ENCODE peak calls at places on chromosome 11, in nine cellular contexts. One of them, this sample, is unnamed.

GRCh38 chr11:74681686-74682651 is 49.3 kb downstream of the CHRDL2 start:
- DNase-seq in T follicular helper cell: no peak
- DNase-seq in NCI-H1694 treated with DMSO at 0.1 percent for 48 hours: no peak
- DNase-seq in iris pigment epithelial cell: no peak
- DNase-seq in AG10803: no peak
- DNase-seq in GM12891: no peak
- DNase-seq in HFF-Myc: no peak
- DNase-seq in CD8-positive, alpha-beta memory T cell: no peak
- DNase-seq in body of pancreas: peak; percentile 83
- DNase-seq in this sample: no peak

GRCh38 chr11:46391578-46392420 is at the start of gene CHRM4:
- DNase-seq in T follicular helper cell: no peak
- DNase-seq in NCI-H1694 treated with DMSO at 0.1 percent for 48 hours: no peak
- DNase-seq in iris pigment epithelial cell: peak; percentile 47
- DNase-seq in AG10803: no peak
- DNase-seq in GM12891: no peak
- DNase-seq in HFF-Myc: no peak
- DNase-seq in CD8-positive, alpha-beta memory T cell: no peak
- DNase-seq in body of pancreas: no peak
- DNase-seq in this sample: peak; percentile 86

GRCh38 chr11:2825886-2826678 is 59.5 kb downstream of the CDKN1C start:
- DNase-seq in T follicular helper cell: no peak
- DNase-seq in NCI-H1694 treated with DMSO at 0.1 percent for 48 hours: no peak
- DNase-seq in iris pigment epithelial cell: peak; percentile 98
- DNase-seq in AG10803: peak; percentile 99
- DNase-seq in GM12891: no peak
- DNase-seq in HFF-Myc: peak; percentile 45
- DNase-seq in CD8-positive, alpha-beta memory T cell: no peak
- DNase-seq in body of pancreas: peak; percentile 73
- DNase-seq in this sample: peak; percentile 96

GRCh38 chr11:36258730-36259360 is 30.4 kb downstream of the COMMD9 start:
- DNase-seq in T follicular helper cell: no peak
- DNase-seq in NCI-H1694 treated with DMSO at 0.1 percent for 48 hours: peak; percentile 84
- DNase-seq in iris pigment epithelial cell: peak; percentile 86
- DNase-seq in AG10803: peak; percentile 81
- DNase-seq in GM12891: peak; percentile 22
- DNase-seq in HFF-Myc: peak; percentile 33
- DNase-seq in CD8-positive, alpha-beta memory T cell: no peak
- DNase-seq in body of pancreas: peak; percentile 57
- DNase-seq in this sample: peak; percentile 73

GRCh38 chr11:63791495-63792167 is 21.6 kb upstream of the SPINDOC start:
- DNase-seq in T follicular helper cell: no peak
- DNase-seq in NCI-H1694 treated with DMSO at 0.1 percent for 48 hours: no peak
- DNase-seq in iris pigment epithelial cell: no peak
- DNase-seq in AG10803: no peak
- DNase-seq in GM12891: no peak
- DNase-seq in HFF-Myc: no peak
- DNase-seq in CD8-positive, alpha-beta memory T cell: no peak
- DNase-seq in body of pancreas: no peak
- DNase-seq in this sample: no peak

GRCh38 chr11:59801160-59801706 is 9.3 kb downstream of the MRPL16 start:
- DNase-seq in T follicular helper cell: no peak
- DNase-seq in NCI-H1694 treated with DMSO at 0.1 percent for 48 hours: no peak
- DNase-seq in iris pigment epithelial cell: no peak
- DNase-seq in AG10803: no peak
- DNase-seq in GM12891: no peak
- DNase-seq in HFF-Myc: no peak
- DNase-seq in CD8-positive, alpha-beta memory T cell: no peak
- DNase-seq in body of pancreas: no peak
- DNase-seq in this sample: no peak

GRCh38 chr11:1435820-1436467 is 46.2 kb downstream of the BRSK2 start:
- DNase-seq in T follicular helper cell: no peak
- DNase-seq in NCI-H1694 treated with DMSO at 0.1 percent for 48 hours: no peak
- DNase-seq in iris pigment epithelial cell: no peak
- DNase-seq in AG10803: no peak
- DNase-seq in GM12891: peak; percentile 76
- DNase-seq in HFF-Myc: no peak
- DNase-seq in CD8-positive, alpha-beta memory T cell: no peak
- DNase-seq in body of pancreas: no peak
- DNase-seq in this sample: no peak

GRCh38 chr11:93525601-93526000 is 17.6 kb downstream of the SMCO4 start:
- DNase-seq in T follicular helper cell: no peak
- DNase-seq in NCI-H1694 treated with DMSO at 0.1 percent for 48 hours: no peak
- DNase-seq in iris pigment epithelial cell: peak; percentile 61
- DNase-seq in AG10803: peak; percentile 51
- DNase-seq in GM12891: no peak
- DNase-seq in HFF-Myc: no peak
- DNase-seq in CD8-positive, alpha-beta memory T cell: no peak
- DNase-seq in body of pancreas: no peak
- DNase-seq in this sample: no peak

GRCh38 chr11:111826322-111826950 is 44.9 kb downstream of the ALG9 start:
- DNase-seq in T follicular helper cell: no peak
- DNase-seq in NCI-H1694 treated with DMSO at 0.1 percent for 48 hours: no peak
- DNase-seq in iris pigment epithelial cell: no peak
- DNase-seq in AG10803: no peak
- DNase-seq in GM12891: no peak
- DNase-seq in HFF-Myc: no peak
- DNase-seq in CD8-positive, alpha-beta memory T cell: no peak
- DNase-seq in body of pancreas: no peak
- DNase-seq in this sample: no peak

GRCh38 chr11:44319552-44320288 is 9.8 kb upstream of the ALX4 start:
- DNase-seq in T follicular helper cell: no peak
- DNase-seq in NCI-H1694 treated with DMSO at 0.1 percent for 48 hours: no peak
- DNase-seq in iris pigment epithelial cell: no peak
- DNase-seq in AG10803: no peak
- DNase-seq in GM12891: no peak
- DNase-seq in HFF-Myc: no peak
- DNase-seq in CD8-positive, alpha-beta memory T cell: no peak
- DNase-seq in body of pancreas: no peak
- DNase-seq in this sample: no peak

GRCh38 chr11:113045146-113045545 is 83.9 kb downstream of the NCAM1 start:
- DNase-seq in T follicular helper cell: no peak
- DNase-seq in NCI-H1694 treated with DMSO at 0.1 percent for 48 hours: no peak
- DNase-seq in iris pigment epithelial cell: no peak
- DNase-seq in AG10803: no peak
- DNase-seq in GM12891: no peak
- DNase-seq in HFF-Myc: no peak
- DNase-seq in CD8-positive, alpha-beta memory T cell: no peak
- DNase-seq in body of pancreas: no peak
- DNase-seq in this sample: no peak

GRCh38 chr11:134377876-134378275 is 34.2 kb downstream of the B3GAT1 start:
- DNase-seq in T follicular helper cell: no peak
- DNase-seq in NCI-H1694 treated with DMSO at 0.1 percent for 48 hours: no peak
- DNase-seq in iris pigment epithelial cell: no peak
- DNase-seq in AG10803: no peak
- DNase-seq in GM12891: no peak
- DNase-seq in HFF-Myc: no peak
- DNase-seq in CD8-positive, alpha-beta memory T cell: no peak
- DNase-seq in body of pancreas: no peak
- DNase-seq in this sample: no peak

GRCh38 chr11:65262381-65262680 is 569 bp downstream of the POLA2 start:
- DNase-seq in T follicular helper cell: peak; percentile 16
- DNase-seq in NCI-H1694 treated with DMSO at 0.1 percent for 48 hours: no peak
- DNase-seq in iris pigment epithelial cell: no peak
- DNase-seq in AG10803: peak; percentile 59
- DNase-seq in GM12891: no peak
- DNase-seq in HFF-Myc: no peak
- DNase-seq in CD8-positive, alpha-beta memory T cell: no peak
- DNase-seq in body of pancreas: no peak
- DNase-seq in this sample: no peak

GRCh38 chr11:76159983-76160661 is 46.2 kb downstream of the WNT11 start:
- DNase-seq in T follicular helper cell: no peak
- DNase-seq in NCI-H1694 treated with DMSO at 0.1 percent for 48 hours: peak; percentile 34
- DNase-seq in iris pigment epithelial cell: no peak
- DNase-seq in AG10803: no peak
- DNase-seq in GM12891: no peak
- DNase-seq in HFF-Myc: no peak
- DNase-seq in CD8-positive, alpha-beta memory T cell: no peak
- DNase-seq in body of pancreas: peak; percentile 55
- DNase-seq in this sample: no peak

GRCh38 chr11:121194731-121195596 is 93.9 kb downstream of the TECTA start:
- DNase-seq in T follicular helper cell: peak; percentile 29
- DNase-seq in NCI-H1694 treated with DMSO at 0.1 percent for 48 hours: peak; percentile 15
- DNase-seq in iris pigment epithelial cell: peak; percentile 50
- DNase-seq in AG10803: peak; percentile 57
- DNase-seq in GM12891: peak; percentile 46
- DNase-seq in HFF-Myc: peak; percentile 54
- DNase-seq in CD8-positive, alpha-beta memory T cell: peak; percentile 33
- DNase-seq in body of pancreas: peak; percentile 55
- DNase-seq in this sample: peak; percentile 61

GRCh38 chr11:135069884-135070283 is 657.8 kb upstream of the B3GAT1 start:
- DNase-seq in T follicular helper cell: no peak
- DNase-seq in NCI-H1694 treated with DMSO at 0.1 percent for 48 hours: no peak
- DNase-seq in iris pigment epithelial cell: peak; percentile 8
- DNase-seq in AG10803: no peak
- DNase-seq in GM12891: no peak
- DNase-seq in HFF-Myc: no peak
- DNase-seq in CD8-positive, alpha-beta memory T cell: no peak
- DNase-seq in body of pancreas: no peak
- DNase-seq in this sample: peak; percentile 20

GRCh38 chr11:61815790-61816735 is 740 bp downstream of the FADS1 start:
- DNase-seq in T follicular helper cell: peak; percentile 56
- DNase-seq in NCI-H1694 treated with DMSO at 0.1 percent for 48 hours: peak; percentile 28
- DNase-seq in iris pigment epithelial cell: peak; percentile 78
- DNase-seq in AG10803: peak; percentile 56
- DNase-seq in GM12891: peak; percentile 61
- DNase-seq in HFF-Myc: no peak
- DNase-seq in CD8-positive, alpha-beta memory T cell: peak; percentile 44
- DNase-seq in body of pancreas: peak; percentile 61
- DNase-seq in this sample: peak; percentile 75

GRCh38 chr11:117823294-117823940 is 1.1 kb downstream of the FXYD2 start:
- DNase-seq in T follicular helper cell: no peak
- DNase-seq in NCI-H1694 treated with DMSO at 0.1 percent for 48 hours: no peak
- DNase-seq in iris pigment epithelial cell: no peak
- DNase-seq in AG10803: no peak
- DNase-seq in GM12891: no peak
- DNase-seq in HFF-Myc: no peak
- DNase-seq in CD8-positive, alpha-beta memory T cell: peak; percentile 54
- DNase-seq in body of pancreas: peak; percentile 17
- DNase-seq in this sample: no peak

GRCh38 chr11:2902784-2903671 is 17.5 kb upstream of the CDKN1C start:
- DNase-seq in T follicular helper cell: no peak
- DNase-seq in NCI-H1694 treated with DMSO at 0.1 percent for 48 hours: no peak
- DNase-seq in iris pigment epithelial cell: no peak
- DNase-seq in AG10803: no peak
- DNase-seq in GM12891: no peak
- DNase-seq in HFF-Myc: no peak
- DNase-seq in CD8-positive, alpha-beta memory T cell: no peak
- DNase-seq in body of pancreas: peak; percentile 70
- DNase-seq in this sample: no peak

GRCh38 chr11:125165111-125165663 is 636 bp downstream of the PKNOX2 start:
- DNase-seq in T follicular helper cell: no peak
- DNase-seq in NCI-H1694 treated with DMSO at 0.1 percent for 48 hours: no peak
- DNase-seq in iris pigment epithelial cell: peak; percentile 45
- DNase-seq in AG10803: peak; percentile 14
- DNase-seq in GM12891: peak; percentile 43
- DNase-seq in HFF-Myc: no peak
- DNase-seq in CD8-positive, alpha-beta memory T cell: no peak
- DNase-seq in body of pancreas: peak; percentile 58
- DNase-seq in this sample: peak; percentile 67

GRCh38 chr11:19646921-19647320 is 65.7 kb upstream of the NAV2 start:
- DNase-seq in T follicular helper cell: no peak
- DNase-seq in NCI-H1694 treated with DMSO at 0.1 percent for 48 hours: no peak
- DNase-seq in iris pigment epithelial cell: peak; percentile 96
- DNase-seq in AG10803: peak; percentile 99
- DNase-seq in GM12891: no peak
- DNase-seq in HFF-Myc: peak; percentile 91
- DNase-seq in CD8-positive, alpha-beta memory T cell: no peak
- DNase-seq in body of pancreas: no peak
- DNase-seq in this sample: peak; percentile 69

GRCh38 chr11:35246725-35247124 is 107.8 kb downstream of the CD44 start:
- DNase-seq in T follicular helper cell: no peak
- DNase-seq in NCI-H1694 treated with DMSO at 0.1 percent for 48 hours: no peak
- DNase-seq in iris pigment epithelial cell: no peak
- DNase-seq in AG10803: peak; percentile 79
- DNase-seq in GM12891: no peak
- DNase-seq in HFF-Myc: no peak
- DNase-seq in CD8-positive, alpha-beta memory T cell: no peak
- DNase-seq in body of pancreas: no peak
- DNase-seq in this sample: no peak

GRCh38 chr11:115503083-115503885 is 931 bp downstream of the CADM1 start:
- DNase-seq in T follicular helper cell: no peak
- DNase-seq in NCI-H1694 treated with DMSO at 0.1 percent for 48 hours: peak; percentile 17
- DNase-seq in iris pigment epithelial cell: peak; percentile 18
- DNase-seq in AG10803: peak; percentile 39
- DNase-seq in GM12891: no peak
- DNase-seq in HFF-Myc: no peak
- DNase-seq in CD8-positive, alpha-beta memory T cell: peak; percentile 20
- DNase-seq in body of pancreas: peak; percentile 63
- DNase-seq in this sample: peak; percentile 73

GRCh38 chr11:10645212-10645795 is 48.3 kb downstream of the IRAG1 start:
- DNase-seq in T follicular helper cell: no peak
- DNase-seq in NCI-H1694 treated with DMSO at 0.1 percent for 48 hours: no peak
- DNase-seq in iris pigment epithelial cell: no peak
- DNase-seq in AG10803: no peak
- DNase-seq in GM12891: no peak
- DNase-seq in HFF-Myc: no peak
- DNase-seq in CD8-positive, alpha-beta memory T cell: no peak
- DNase-seq in body of pancreas: no peak
- DNase-seq in this sample: no peak

GRCh38 chr11:112722876-112723275 is 238.3 kb upstream of the NCAM1 start:
- DNase-seq in T follicular helper cell: no peak
- DNase-seq in NCI-H1694 treated with DMSO at 0.1 percent for 48 hours: no peak
- DNase-seq in iris pigment epithelial cell: no peak
- DNase-seq in AG10803: no peak
- DNase-seq in GM12891: no peak
- DNase-seq in HFF-Myc: no peak
- DNase-seq in CD8-positive, alpha-beta memory T cell: no peak
- DNase-seq in body of pancreas: no peak
- DNase-seq in this sample: no peak

GRCh38 chr11:326842-327580 is 6.4 kb upstream of the IFITM3 start:
- DNase-seq in T follicular helper cell: peak; percentile 40
- DNase-seq in NCI-H1694 treated with DMSO at 0.1 percent for 48 hours: no peak
- DNase-seq in iris pigment epithelial cell: peak; percentile 87
- DNase-seq in AG10803: no peak
- DNase-seq in GM12891: peak; percentile 71
- DNase-seq in HFF-Myc: no peak
- DNase-seq in CD8-positive, alpha-beta memory T cell: peak; percentile 77
- DNase-seq in body of pancreas: peak; percentile 83
- DNase-seq in this sample: no peak

GRCh38 chr11:125990244-125990643 is 44.4 kb downstream of the VSIG10L2 start:
- DNase-seq in T follicular helper cell: no peak
- DNase-seq in NCI-H1694 treated with DMSO at 0.1 percent for 48 hours: no peak
- DNase-seq in iris pigment epithelial cell: peak; percentile 75
- DNase-seq in AG10803: peak; percentile 43
- DNase-seq in GM12891: no peak
- DNase-seq in HFF-Myc: no peak
- DNase-seq in CD8-positive, alpha-beta memory T cell: no peak
- DNase-seq in body of pancreas: peak; percentile 25
- DNase-seq in this sample: peak; percentile 16

GRCh38 chr11:45473491-45473890 is 187.3 kb upstream of the SYT13 start:
- DNase-seq in T follicular helper cell: no peak
- DNase-seq in NCI-H1694 treated with DMSO at 0.1 percent for 48 hours: peak; percentile 86
- DNase-seq in iris pigment epithelial cell: no peak
- DNase-seq in AG10803: no peak
- DNase-seq in GM12891: no peak
- DNase-seq in HFF-Myc: no peak
- DNase-seq in CD8-positive, alpha-beta memory T cell: no peak
- DNase-seq in body of pancreas: no peak
- DNase-seq in this sample: no peak

GRCh38 chr11:27385245-27385644 is 22.2 kb upstream of the CCDC34 start:
- DNase-seq in T follicular helper cell: no peak
- DNase-seq in NCI-H1694 treated with DMSO at 0.1 percent for 48 hours: peak; percentile 1
- DNase-seq in iris pigment epithelial cell: peak; percentile 92
- DNase-seq in AG10803: peak; percentile 89
- DNase-seq in GM12891: no peak
- DNase-seq in HFF-Myc: no peak
- DNase-seq in CD8-positive, alpha-beta memory T cell: no peak
- DNase-seq in body of pancreas: no peak
- DNase-seq in this sample: peak; percentile 53

GRCh38 chr11:110182886-110183285 is 89.7 kb downstream of the ZC3H12C start:
- DNase-seq in T follicular helper cell: no peak
- DNase-seq in NCI-H1694 treated with DMSO at 0.1 percent for 48 hours: no peak
- DNase-seq in iris pigment epithelial cell: peak; percentile 74
- DNase-seq in AG10803: peak; percentile 59
- DNase-seq in GM12891: no peak
- DNase-seq in HFF-Myc: no peak
- DNase-seq in CD8-positive, alpha-beta memory T cell: no peak
- DNase-seq in body of pancreas: no peak
- DNase-seq in this sample: peak; percentile 52

GRCh38 chr11:12430912-12431311 is 53.5 kb downstream of the PARVA start:
- DNase-seq in T follicular helper cell: no peak
- DNase-seq in NCI-H1694 treated with DMSO at 0.1 percent for 48 hours: no peak
- DNase-seq in iris pigment epithelial cell: peak; percentile 90
- DNase-seq in AG10803: peak; percentile 89
- DNase-seq in GM12891: no peak
- DNase-seq in HFF-Myc: peak; percentile 91
- DNase-seq in CD8-positive, alpha-beta memory T cell: no peak
- DNase-seq in body of pancreas: peak; percentile 89
- DNase-seq in this sample: peak; percentile 53

This sample was measured in AG08396.